ENCODE peak calls at places on chromosomes 13 and 19, in nine cellular contexts. X is cardiac fibroblast; W is T-cell; O is foreskin fibroblast; L is activated naive CD4-positive, alpha-beta T cell treated with anti-CD3 and anti-CD28 coated beads, Interleukin-2, amount 10 ng/mL, durations not matched to agents 7 days and 5 days; C is stimulated activated CD8-positive, alpha-beta memory T cell treated with anti-CD3 and anti-CD28 coated beads, Interleukin-7, amount 100 ng/mL, for 24 hours; S is kidney tubule cell; A is WERI-Rb-1; T is lung. G is an unnamed sample.

GRCh38 chr13:66887088-66887487 is 343.0 kb downstream of the PCDH9 start:
- DNase-seq in A (no peak), W (no peak), C (no peak), X (peak), T (no peak), L (no peak), S (peak), O (peak), G (peak)

GRCh38 chr13:25874907-25875306 is 176.9 kb downstream of the SHISA2 start:
- DNase-seq in X (no peak), L (peak), C (peak), T (no peak), S (no peak), W (peak), A (no peak), O (no peak), G (no peak)

GRCh38 chr13:87680298-87680697 is 9.1 kb downstream of the SLITRK5 start:
- DNase-seq in S (peak), T (no peak), C (no peak), O (no peak), W (no peak), X (no peak), A (peak), L (no peak), G (no peak)

GRCh38 chr13:102569488-102569887 is 27.3 kb upstream of the TPP2 start:
- DNase-seq in X (peak), T (no peak), W (no peak), C (no peak), O (peak), L (no peak), S (no peak), A (no peak), G (peak)

GRCh38 chr19:4473708-4474503 is 1.8 kb downstream of the HDGFL2 start:
- DNase-seq in S (no peak), A (no peak), X (no peak), L (no peak), O (no peak), T (no peak), C (no peak), W (no peak), G (no peak)

GRCh38 chr19:6073858-6074708 is 36.2 kb downstream of the RFX2 start:
- DNase-seq in A (no peak), S (no peak), T (no peak), L (no peak), C (no peak), X (no peak), W (no peak), O (no peak), G (no peak)

GRCh38 chr19:45470147-45471081 is 2.6 kb downstream of the FOSB start:
- DNase-seq in O (peak), S (peak), T (no peak), W (no peak), C (no peak), L (peak), A (no peak), X (peak), G (no peak)

GRCh38 chr19:51380379-51380778 is 7.4 kb downstream of the LIM2 start:
- DNase-seq in S (no peak), L (no peak), A (no peak), C (no peak), X (no peak), T (no peak), W (no peak), O (no peak), G (no peak)

GRCh38 chr13:57740719-57741118 is 109.2 kb downstream of the PCDH17 start:
- DNase-seq in T (no peak), S (no peak), L (no peak), O (no peak), C (no peak), A (no peak), X (peak), W (no peak), G (no peak)

GRCh38 chr19:16928351-16928750 is 39.6 kb downstream of the F2RL3 start:
- DNase-seq in W (no peak), L (no peak), C (no peak), O (no peak), X (no peak), S (no peak), A (no peak), T (no peak), G (no peak)

GRCh38 chr19:36182612-36183454 is 30.6 kb upstream of the COX7A1 start:
- DNase-seq in C (no peak), O (no peak), L (no peak), T (no peak), X (peak), S (peak), W (no peak), A (no peak), G (no peak)

GRCh38 chr19:16462757-16463250 is 9.0 kb downstream of the EPS15L1 start:
- DNase-seq in X (peak), A (no peak), L (no peak), T (no peak), C (no peak), W (no peak), O (no peak), S (peak), G (no peak)

G was measured in stromal cell of bone marrow.